ENCODE peak calls at places on chromosome 16, in seven cellular contexts. One of them, this sample, is unnamed.

GRCh38 chr16:76237471-76237870 is 39.7 kb upstream of the CNTNAP4 start:
- DNase-seq in PC-3: no peak
- DNase-seq in OCI-LY7: no peak
- DNase-seq in SK-N-SH: no peak
- DNase-seq in GM23248: no peak
- DNase-seq in A549: no peak
- DNase-seq in HCT116: no peak
- DNase-seq in this sample: no peak

GRCh38 chr16:87706278-87707000 is 59.3 kb downstream of the KLHDC4 start:
- DNase-seq in PC-3: no peak
- DNase-seq in OCI-LY7: no peak
- DNase-seq in SK-N-SH: no peak
- DNase-seq in GM23248: no peak
- DNase-seq in A549: no peak
- DNase-seq in HCT116: no peak
- DNase-seq in this sample: no peak

GRCh38 chr16:89924298-89924924 is 1.3 kb downstream of the TUBB3 start:
- DNase-seq in PC-3: no peak
- DNase-seq in OCI-LY7: peak
- DNase-seq in SK-N-SH: peak
- DNase-seq in GM23248: peak
- DNase-seq in A549: peak
- DNase-seq in HCT116: no peak
- DNase-seq in this sample: peak

GRCh38 chr16:21989141-21989540 is 11.8 kb downstream of the PDZD9 start:
- DNase-seq in PC-3: no peak
- DNase-seq in OCI-LY7: no peak
- DNase-seq in SK-N-SH: no peak
- DNase-seq in GM23248: peak
- DNase-seq in A549: no peak
- DNase-seq in HCT116: no peak
- DNase-seq in this sample: no peak

GRCh38 chr16:30551781-30552180 is 6.4 kb downstream of the ZNF764 start:
- DNase-seq in PC-3: no peak
- DNase-seq in OCI-LY7: no peak
- DNase-seq in SK-N-SH: no peak
- DNase-seq in GM23248: no peak
- DNase-seq in A549: no peak
- DNase-seq in HCT116: no peak
- DNase-seq in this sample: no peak

GRCh38 chr16:30082545-30083090 is 6.8 kb downstream of the PPP4C start:
- DNase-seq in PC-3: no peak
- DNase-seq in OCI-LY7: no peak
- DNase-seq in SK-N-SH: no peak
- DNase-seq in GM23248: no peak
- DNase-seq in A549: no peak
- DNase-seq in HCT116: no peak
- DNase-seq in this sample: no peak

GRCh38 chr16:84600343-84601229 is 17.3 kb downstream of the COTL1 start:
- DNase-seq in PC-3: no peak
- DNase-seq in OCI-LY7: peak
- DNase-seq in SK-N-SH: no peak
- DNase-seq in GM23248: peak
- DNase-seq in A549: no peak
- DNase-seq in HCT116: no peak
- DNase-seq in this sample: no peak

GRCh38 chr16:20612551-20613470 is 36.6 kb upstream of the ACSM2B start:
- DNase-seq in PC-3: no peak
- DNase-seq in OCI-LY7: no peak
- DNase-seq in SK-N-SH: no peak
- DNase-seq in GM23248: no peak
- DNase-seq in A549: no peak
- DNase-seq in HCT116: no peak
- DNase-seq in this sample: no peak

GRCh38 chr16:88611220-88611821 is 27.1 kb upstream of the IL17C start:
- DNase-seq in PC-3: no peak
- DNase-seq in OCI-LY7: no peak
- DNase-seq in SK-N-SH: no peak
- DNase-seq in GM23248: no peak
- DNase-seq in A549: no peak
- DNase-seq in HCT116: no peak
- DNase-seq in this sample: no peak

GRCh38 chr16:3999479-3999868 is 116.8 kb downstream of the ADCY9 start:
- DNase-seq in PC-3: no peak
- DNase-seq in OCI-LY7: no peak
- DNase-seq in SK-N-SH: no peak
- DNase-seq in GM23248: peak
- DNase-seq in A549: peak
- DNase-seq in HCT116: no peak
- DNase-seq in this sample: no peak

GRCh38 chr16:74740795-74741304 is 33.8 kb downstream of the FA2H start:
- DNase-seq in PC-3: peak
- DNase-seq in OCI-LY7: no peak
- DNase-seq in SK-N-SH: no peak
- DNase-seq in GM23248: peak
- DNase-seq in A549: peak
- DNase-seq in HCT116: peak
- DNase-seq in this sample: peak

GRCh38 chr16:15509051-15509592 is 74.7 kb downstream of the BMERB1 start:
- DNase-seq in PC-3: no peak
- DNase-seq in OCI-LY7: no peak
- DNase-seq in SK-N-SH: peak
- DNase-seq in GM23248: no peak
- DNase-seq in A549: no peak
- DNase-seq in HCT116: no peak
- DNase-seq in this sample: peak

GRCh38 chr16:27698266-27698665 is 148.3 kb downstream of the KATNIP start:
- DNase-seq in PC-3: no peak
- DNase-seq in OCI-LY7: no peak
- DNase-seq in SK-N-SH: no peak
- DNase-seq in GM23248: no peak
- DNase-seq in A549: no peak
- DNase-seq in HCT116: no peak
- DNase-seq in this sample: no peak

GRCh38 chr16:81558444-81559175 is 114.0 kb downstream of the CMIP start:
- DNase-seq in PC-3: no peak
- DNase-seq in OCI-LY7: no peak
- DNase-seq in SK-N-SH: no peak
- DNase-seq in GM23248: no peak
- DNase-seq in A549: peak
- DNase-seq in HCT116: no peak
- DNase-seq in this sample: no peak

GRCh38 chr16:61968242-61968978 is 67.8 kb downstream of the CDH8 start:
- DNase-seq in PC-3: no peak
- DNase-seq in OCI-LY7: no peak
- DNase-seq in SK-N-SH: no peak
- DNase-seq in GM23248: no peak
- DNase-seq in A549: no peak
- DNase-seq in HCT116: no peak
- DNase-seq in this sample: no peak

DNA sequence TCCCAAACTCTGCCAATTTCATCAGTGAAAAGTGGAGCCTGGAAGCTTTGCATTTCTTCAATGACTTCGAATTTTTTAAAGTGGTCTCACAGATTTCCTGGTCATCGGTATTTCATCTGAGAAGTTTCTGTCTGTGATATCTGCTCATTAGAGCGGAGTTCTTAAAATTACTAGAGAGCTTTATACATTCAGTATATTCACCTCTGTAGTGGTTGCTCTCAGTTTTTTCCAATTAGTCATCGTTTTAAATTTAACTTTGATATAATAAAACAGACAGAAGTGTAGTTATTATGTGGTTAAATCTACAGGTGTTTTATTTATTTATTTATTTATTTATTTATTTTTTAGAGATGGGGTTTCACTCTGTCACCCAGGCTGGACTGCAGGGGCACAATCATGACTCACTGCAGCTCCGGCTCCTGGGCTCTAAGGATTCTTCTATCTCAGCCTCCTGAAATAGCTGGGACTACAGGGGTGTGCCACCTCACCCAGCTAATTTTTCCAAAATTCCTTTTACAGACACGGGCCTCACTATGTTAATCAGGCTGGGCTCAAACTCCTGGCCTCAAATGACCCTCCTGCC is 16.0 kb downstream of the ARHGAP17 start:
- DNase-seq in PC-3: no peak
- DNase-seq in OCI-LY7: no peak
- DNase-seq in SK-N-SH: no peak
- DNase-seq in GM23248: peak
- DNase-seq in A549: no peak
- DNase-seq in HCT116: no peak
- DNase-seq in this sample: no peak
- H3K4me2 ChIP-seq in PC-3: no peak
- H3K4me2 ChIP-seq in OCI-LY7: no peak
- H3K4me2 ChIP-seq in SK-N-SH: peak
- H3K4me2 ChIP-seq in GM23248: peak
- H3K4me2 ChIP-seq in A549: peak
- H3K4me2 ChIP-seq in HCT116: peak
- H3K4me2 ChIP-seq in this sample: no peak

GRCh38 chr16:24288516-24288915 is 32.4 kb downstream of the CACNG3 start:
- DNase-seq in PC-3: no peak
- DNase-seq in OCI-LY7: no peak
- DNase-seq in SK-N-SH: no peak
- DNase-seq in GM23248: no peak
- DNase-seq in A549: no peak
- DNase-seq in HCT116: no peak
- DNase-seq in this sample: no peak

GRCh38 chr16:24291932-24292331 is 35.8 kb downstream of the CACNG3 start:
- DNase-seq in PC-3: no peak
- DNase-seq in OCI-LY7: no peak
- DNase-seq in SK-N-SH: no peak
- DNase-seq in GM23248: no peak
- DNase-seq in A549: no peak
- DNase-seq in HCT116: no peak
- DNase-seq in this sample: no peak

GRCh38 chr16:24286713-24287405 is 30.7 kb downstream of the CACNG3 start:
- DNase-seq in PC-3: no peak
- DNase-seq in OCI-LY7: no peak
- DNase-seq in SK-N-SH: no peak
- DNase-seq in GM23248: no peak
- DNase-seq in A549: no peak
- DNase-seq in HCT116: no peak
- DNase-seq in this sample: no peak

DNA sequence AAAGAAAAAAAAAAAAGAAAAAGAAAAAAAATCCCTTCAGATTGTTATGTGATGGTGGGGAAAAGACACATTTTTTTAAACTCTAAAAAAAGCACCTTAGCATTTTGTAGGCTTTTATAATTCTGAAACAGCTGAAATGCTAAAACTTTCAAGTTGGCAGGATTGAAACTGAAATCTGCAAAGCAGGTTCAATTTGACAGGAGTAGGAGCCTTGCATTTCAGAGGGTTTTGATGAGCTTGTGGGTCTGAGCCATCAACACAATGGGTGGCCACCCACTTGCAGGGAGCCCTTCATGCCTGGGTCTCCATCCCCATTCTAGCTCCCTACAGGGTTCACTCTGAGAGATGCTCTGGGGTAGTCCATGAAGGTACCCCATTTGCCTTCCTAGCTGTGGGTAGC is 33.2 kb downstream of the CACNG3 start:
- DNase-seq in PC-3: no peak
- DNase-seq in OCI-LY7: no peak
- DNase-seq in SK-N-SH: no peak
- DNase-seq in GM23248: no peak
- DNase-seq in A549: no peak
- DNase-seq in HCT116: no peak
- DNase-seq in this sample: no peak
- H3K27ac ChIP-seq in PC-3: no peak
- H3K27ac ChIP-seq in OCI-LY7: no peak
- H3K27ac ChIP-seq in SK-N-SH: no peak
- H3K27ac ChIP-seq in GM23248: no peak
- H3K27ac ChIP-seq in A549: no peak
- H3K27ac ChIP-seq in HCT116: no peak
- H3K27ac ChIP-seq in this sample: no peak

GRCh38 chr16:51150159-51150893 is 744 bp downstream of the SALL1 start:
- DNase-seq in PC-3: no peak
- DNase-seq in OCI-LY7: no peak
- DNase-seq in SK-N-SH: peak
- DNase-seq in GM23248: peak
- DNase-seq in A549: no peak
- DNase-seq in HCT116: no peak
- DNase-seq in this sample: no peak

GRCh38 chr16:51149721-51150158 is 1.3 kb downstream of the SALL1 start:
- DNase-seq in PC-3: no peak
- DNase-seq in OCI-LY7: no peak
- DNase-seq in SK-N-SH: peak
- DNase-seq in GM23248: no peak
- DNase-seq in A549: no peak
- DNase-seq in HCT116: no peak
- DNase-seq in this sample: no peak

GRCh38 chr16:51149251-51149661 is 1.8 kb downstream of the SALL1 start:
- DNase-seq in PC-3: no peak
- DNase-seq in OCI-LY7: no peak
- DNase-seq in SK-N-SH: no peak
- DNase-seq in GM23248: no peak
- DNase-seq in A549: no peak
- DNase-seq in HCT116: no peak
- DNase-seq in this sample: no peak

GRCh38 chr16:51147776-51148673 is 3.0 kb downstream of the SALL1 start:
- DNase-seq in PC-3: no peak
- DNase-seq in OCI-LY7: no peak
- DNase-seq in SK-N-SH: no peak
- DNase-seq in GM23248: peak
- DNase-seq in A549: no peak
- DNase-seq in HCT116: no peak
- DNase-seq in this sample: no peak

DNA sequence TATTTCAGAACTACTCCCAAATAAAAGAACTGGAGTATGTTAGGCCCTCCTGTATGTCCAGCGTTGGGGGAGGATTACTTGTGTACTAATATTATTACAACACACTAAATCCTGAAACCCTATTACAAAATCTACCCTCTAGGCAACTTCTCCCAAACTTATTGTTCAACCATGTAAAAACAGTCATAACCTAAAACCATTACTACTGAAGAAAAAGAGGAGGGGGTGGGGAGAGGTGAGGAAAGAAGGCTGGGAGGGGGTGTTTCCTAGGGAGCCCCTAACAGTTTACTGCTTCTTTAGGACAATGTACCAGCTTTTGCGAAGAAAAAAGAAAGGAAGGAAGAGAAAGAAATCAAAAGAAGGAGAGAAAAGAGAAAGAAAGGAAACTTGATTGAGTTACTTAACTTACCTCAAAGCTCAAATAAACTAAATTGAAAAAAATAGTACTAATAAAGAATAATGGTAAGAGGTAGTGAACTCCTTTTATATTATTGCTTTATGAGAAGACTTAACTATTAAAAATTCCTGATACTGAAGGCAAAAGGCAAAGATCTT is 2.3 kb downstream of the SALL1 start:
- DNase-seq in PC-3: no peak
- DNase-seq in OCI-LY7: no peak
- DNase-seq in SK-N-SH: no peak
- DNase-seq in GM23248: peak
- DNase-seq in A549: no peak
- DNase-seq in HCT116: no peak
- DNase-seq in this sample: no peak
- H3K4me2 ChIP-seq in PC-3: no peak
- H3K4me2 ChIP-seq in OCI-LY7: no peak
- H3K4me2 ChIP-seq in SK-N-SH: no peak
- H3K4me2 ChIP-seq in GM23248: peak
- H3K4me2 ChIP-seq in A549: no peak
- H3K4me2 ChIP-seq in HCT116: no peak
- H3K4me2 ChIP-seq in this sample: no peak

GRCh38 chr16:57480127-57480753 is 6.1 kb downstream of the DOK4 start:
- DNase-seq in PC-3: no peak
- DNase-seq in OCI-LY7: no peak
- DNase-seq in SK-N-SH: peak
- DNase-seq in GM23248: peak
- DNase-seq in A549: peak
- DNase-seq in HCT116: no peak
- DNase-seq in this sample: no peak
- H3K27ac ChIP-seq in PC-3: no peak
- H3K27ac ChIP-seq in OCI-LY7: no peak
- H3K27ac ChIP-seq in SK-N-SH: peak
- H3K27ac ChIP-seq in GM23248: peak
- H3K27ac ChIP-seq in A549: peak
- H3K27ac ChIP-seq in HCT116: no peak
- H3K27ac ChIP-seq in this sample: no peak